ENCODE peak calls at places on chromosome 14, in five cellular contexts. H is HCT116, F is adrenal gland, D is A673, M is tibial nerve. Q is an unnamed sample.
A peak's percentile ranks its signal among the peaks of the same experiment; 100 is the strongest.

GRCh38 chr14:87457727-87458126 is 535.3 kb downstream of the GALC start:
- DNase-seq in F (no peak), M (no peak), H (no peak), D (no peak), Q (no peak)

GRCh38 chr14:50060871-50061663 is 55.3 kb downstream of the VCPKMT start:
- DNase-seq in D (peak; percentile 97), F (peak; percentile 87), H (no peak), M (no peak), Q (peak; percentile 39)

GRCh38 chr14:106372870-106373657 is 846.7 kb downstream of the TMEM121 start:
- DNase-seq in H (peak; percentile 7), D (peak; percentile 60), M (no peak), F (no peak), Q (peak; percentile 18)

GRCh38 chr14:45716506-45716905 is 463.5 kb upstream of the MIS18BP1 start:
- DNase-seq in M (no peak), D (peak; percentile 76), H (no peak), F (no peak), Q (no peak)

GRCh38 chr14:101505216-101505970 is 55.9 kb upstream of the DIO3 start:
- DNase-seq in F (no peak), M (peak; percentile 5), H (no peak), D (no peak), Q (peak; percentile 19)

GRCh38 chr14:95891742-95892141 is 15.1 kb downstream of the TUNAR start:
- DNase-seq in H (peak; percentile 60), M (no peak), F (no peak), D (no peak), Q (no peak)

GRCh38 chr14:105493921-105494605 is 3.0 kb downstream of the TEDC1 start:
- DNase-seq in H (no peak), M (no peak), F (no peak), D (no peak), Q (no peak)

GRCh38 chr14:101628471-101628966 is 67.2 kb downstream of the DIO3 start:
- DNase-seq in H (peak; percentile 31), F (peak; percentile 92), M (peak; percentile 58), D (peak; percentile 83), Q (peak; percentile 81)

GRCh38 chr14:47278233-47278842 is 397.1 kb downstream of the MDGA2 start:
- DNase-seq in D (peak; percentile 71), F (peak; percentile 81), M (no peak), H (peak; percentile 3), Q (no peak)

GRCh38 chr14:67480011-67480410 is 8.5 kb downstream of the TMEM229B start:
- DNase-seq in M (no peak), F (no peak), H (no peak), D (no peak), Q (no peak)

GRCh38 chr14:53894456-53894855 is 62.2 kb downstream of the BMP4 start:
- DNase-seq in H (no peak), F (no peak), M (no peak), D (no peak), Q (no peak)

GRCh38 chr14:22296722-22297121 is 292.3 kb downstream of the DAD1 start:
- DNase-seq in F (no peak), H (no peak), D (no peak), M (no peak), Q (no peak)

GRCh38 chr14:66651536-66652220 is 143.7 kb downstream of the GPHN start:
- DNase-seq in D (no peak), F (no peak), M (no peak), H (no peak), Q (no peak)

DNA sequence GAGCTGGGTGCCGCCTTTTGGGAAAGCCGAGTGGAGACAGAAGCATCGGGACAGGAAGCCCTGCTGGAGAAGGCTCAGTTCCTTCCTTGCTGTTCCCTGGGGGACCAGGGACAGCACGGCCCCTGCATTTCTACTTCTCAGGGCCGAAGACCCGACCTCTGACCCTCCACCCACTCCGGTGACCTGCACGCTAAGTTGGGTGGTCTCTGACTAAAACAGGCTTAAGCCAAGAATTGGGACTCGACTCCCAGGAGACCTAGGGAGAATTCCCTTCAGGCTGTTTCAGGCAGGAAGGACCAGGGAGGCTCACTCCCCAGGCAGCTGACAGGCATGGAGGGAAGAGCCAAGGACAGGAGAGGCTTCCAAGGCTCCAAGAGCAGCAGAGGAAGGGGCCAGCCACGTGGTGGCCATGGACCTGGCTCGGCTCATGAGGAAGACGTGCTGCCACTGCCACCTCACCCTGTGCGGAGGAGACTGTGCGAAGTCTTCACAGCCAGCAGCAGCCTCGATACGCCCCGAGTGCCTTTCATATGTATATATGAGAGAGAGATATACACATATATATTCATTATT is 43.9 kb downstream of the DCAF4 start:
- DNase-seq in D (no peak), F (no peak), H (no peak), M (no peak), Q (no peak)
- H3K36me3 ChIP-seq in D (no peaks in the 10 kb centered on the region), F (peaks cover 62% of the 10 kb centered on the region), H (no peaks in the 10 kb centered on the region), M (peaks cover 89% of the 10 kb centered on the region), Q (no peaks in the 10 kb centered on the region)

GRCh38 chr14:64293976-64294671 is at the start of gene ESR2:
- DNase-seq in F (peak; percentile 65), M (no peak), D (peak; percentile 56), H (no peak), Q (peak; percentile 55)
- TF ChIP-seq CTCF in F (peak; percentile 16), M (no peak), D (peak; percentile 30), H (no peak), Q (no peak)

GRCh38 chr14:74671789-74672188 is 41.1 kb downstream of the AREL1 start:
- DNase-seq in F (no peak), D (no peak), H (no peak), M (no peak), Q (no peak)
- H3K36me3 ChIP-seq in F (peaks cover 80% of the 10 kb centered on the region), D (peaks cover 72% of the 10 kb centered on the region), H (peaks cover 56% of the 10 kb centered on the region), M (peaks cover 93% of the 10 kb centered on the region), Q (no peaks in the 10 kb centered on the region)

DNA sequence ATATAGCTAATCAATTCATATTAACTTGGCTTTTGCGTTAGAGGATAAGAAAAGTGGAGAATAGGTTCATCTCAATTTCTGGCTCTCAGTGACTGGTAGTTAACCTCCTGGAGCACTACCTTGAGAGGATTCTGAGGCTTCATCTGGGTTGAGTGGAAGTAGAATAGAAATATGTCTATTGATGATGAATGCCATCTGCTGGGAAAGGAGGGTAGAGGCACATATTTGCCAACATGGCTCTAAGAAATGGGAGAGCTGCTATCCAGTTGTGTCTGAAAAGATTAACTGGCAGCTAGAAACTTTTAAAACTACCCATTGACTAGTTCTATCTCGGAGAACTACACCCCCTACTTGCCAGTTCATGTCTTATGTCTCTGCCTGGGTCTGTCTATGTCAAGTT is 530.1 kb downstream of the NRXN3 start:
- DNase-seq in F (no peak), H (no peak), D (peak; percentile 4), M (no peak), Q (no peak)
- TF ChIP-seq CTCF in F (no peak), H (no peak), D (peak; percentile 17), M (no peak), Q (no peak)

DNA sequence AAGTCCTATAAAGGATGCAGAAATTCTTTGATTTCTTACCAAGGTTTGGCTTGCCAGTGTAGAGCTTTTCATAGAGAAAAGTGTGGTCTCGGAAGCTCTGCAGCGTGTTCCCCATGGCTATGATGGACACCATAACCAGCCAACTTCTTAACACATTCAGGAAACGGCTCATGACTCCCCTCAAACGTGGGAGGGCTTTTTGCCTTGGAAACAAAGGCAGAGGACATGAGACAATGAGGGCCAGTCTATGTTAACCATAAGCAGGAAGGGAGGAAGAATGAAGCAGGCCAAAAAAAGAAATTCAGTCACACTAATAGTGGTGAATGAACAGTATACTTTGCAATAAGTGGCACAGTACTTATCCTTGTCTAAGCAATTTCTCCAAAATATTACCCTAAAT is 3.3 kb downstream of the ERG28 start:
- DNase-seq in M (no peak), D (no peak), F (no peak), H (no peak), Q (no peak)
- H3K36me3 ChIP-seq in M (peaks cover 34% of the 10 kb centered on the region), D (peaks cover 45% of the 10 kb centered on the region), F (peaks cover 18% of the 10 kb centered on the region), H (peaks cover 7% of the 10 kb centered on the region), Q (no peaks in the 10 kb centered on the region)

GRCh38 chr14:100279133-100279532 is 27.1 kb downstream of the SLC25A29 start:
- DNase-seq in M (no peak), F (no peak), D (no peak), H (no peak), Q (no peak)

GRCh38 chr14:100281286-100282082 is 24.8 kb downstream of the SLC25A29 start:
- DNase-seq in F (peak; percentile 52), M (no peak), D (no peak), H (no peak), Q (no peak)

GRCh38 chr14:100282083-100282350 is 24.2 kb downstream of the SLC25A29 start:
- DNase-seq in M (no peak), D (no peak), H (no peak), F (peak; percentile 45), Q (no peak)

GRCh38 chr14:100279563-100279962 is 26.7 kb downstream of the SLC25A29 start:
- DNase-seq in M (no peak), D (no peak), F (peak; percentile 52), H (no peak), Q (no peak)

GRCh38 chr14:100278702-100279101 is 27.5 kb downstream of the SLC25A29 start:
- DNase-seq in M (no peak), F (no peak), D (no peak), H (no peak), Q (no peak)
- TF ChIP-seq CTCF in M (no peak), F (no peak), D (no peak), H (no peak), Q (no peak)

GRCh38 chr14:35835208-35835982 is 9.3 kb downstream of the BRMS1L start:
- DNase-seq in H (no peak), D (no peak), M (no peak), F (no peak), Q (no peak)
- H3K36me3 ChIP-seq in H (peaks cover 2% of the 10 kb centered on the region), D (peaks cover 21% of the 10 kb centered on the region), M (peaks cover 79% of the 10 kb centered on the region), F (peaks cover 5% of the 10 kb centered on the region), Q (no peaks in the 10 kb centered on the region)

GRCh38 chr14:69056389-69056788 is 77.3 kb upstream of the ACTN1 start:
- DNase-seq in H (peak; percentile 6), F (peak; percentile 77), M (no peak), D (peak; percentile 37), Q (no peak)
- TF ChIP-seq CTCF in H (no peak), F (no peak), M (no peak), D (peak; percentile 35), Q (no peak)

Q was measured in ovary.